ENCODE peak calls at places on chromosome 20, in six cellular contexts. L is HCT116, X is HepG2, J is K562, P is H1, S is GM12878. M is an unnamed sample.
A peak's percentile ranks its signal among the peaks of the same experiment; 100 is the strongest.

GRCh38 chr20:5078399-5078958 is 41.3 kb downstream of the PCNA start:
- DNase-seq in L (no peak), X (peak; percentile 60), J (peak; percentile 38), P (no peak), S (peak; percentile 98), M (no peak)

GRCh38 chr20:47175501-47175900 is 181.0 kb downstream of the ZMYND8 start:
- DNase-seq in L (no peak), X (no peak), J (no peak), P (no peak), S (no peak), M (no peak)

GRCh38 chr20:6122111-6122872 is 538 bp downstream of the FERMT1 start:
- DNase-seq in L (no peak), X (peak; percentile 32), J (no peak), P (no peak), S (no peak), M (peak; percentile 67)

GRCh38 chr20:64238115-64238825 is 17.3 kb upstream of the PCMTD2 start:
- DNase-seq in L (no peak), X (peak; percentile 88), J (no peak), P (no peak), S (no peak), M (no peak)

GRCh38 chr20:11810316-11811130 is 107.2 kb upstream of the BTBD3 start:
- DNase-seq in L (no peak), X (no peak), J (no peak), P (no peak), S (no peak), M (no peak)

GRCh38 chr20:44407402-44408184 is 52.1 kb downstream of the HNF4A start:
- DNase-seq in L (peak; percentile 80), X (no peak), J (peak; percentile 88), P (no peak), S (no peak), M (peak; percentile 44)

GRCh38 chr20:20744170-20744725 is 31.8 kb upstream of the RALGAPA2 start:
- DNase-seq in L (no peak), X (peak; percentile 40), J (no peak), P (no peak), S (no peak), M (no peak)

GRCh38 chr20:1440024-1440423 is 26.6 kb downstream of the NSFL1C start:
- DNase-seq in L (peak; percentile 26), X (peak; percentile 61), J (peak; percentile 36), P (peak; percentile 50), S (no peak), M (no peak)

GRCh38 chr20:48339147-48339985 is 488.4 kb downstream of the PREX1 start:
- DNase-seq in L (no peak), X (no peak), J (no peak), P (no peak), S (peak; percentile 63), M (no peak)

GRCh38 chr20:1702288-1702687 is 44.7 kb upstream of the SIRPG start:
- DNase-seq in L (no peak), X (no peak), J (no peak), P (no peak), S (no peak), M (no peak)

GRCh38 chr20:42179768-42180167 is 561.6 kb upstream of the CHD6 start:
- DNase-seq in L (no peak), X (no peak), J (no peak), P (no peak), S (no peak), M (no peak)

GRCh38 chr20:14617123-14617522 is 279.7 kb upstream of the FLRT3 start:
- DNase-seq in L (no peak), X (no peak), J (no peak), P (no peak), S (no peak), M (no peak)

GRCh38 chr20:17273711-17274110 is 46.9 kb downstream of the PCSK2 start:
- DNase-seq in L (no peak), X (no peak), J (no peak), P (no peak), S (no peak), M (no peak)

GRCh38 chr20:3273371-3273770 is 34.4 kb upstream of the SLC4A11 start:
- DNase-seq in L (no peak), X (no peak), J (no peak), P (no peak), S (no peak), M (no peak)

GRCh38 chr20:1860446-1860845 is 34.8 kb upstream of the SIRPA start:
- DNase-seq in L (no peak), X (no peak), J (no peak), P (no peak), S (no peak), M (no peak)

GRCh38 chr20:33071198-33071597 is 8.2 kb upstream of the BPIFB4 start:
- DNase-seq in L (no peak), X (no peak), J (no peak), P (no peak), S (no peak), M (no peak)

GRCh38 chr20:40961686-40962640 is 66.7 kb upstream of the TOP1 start:
- DNase-seq in L (no peak), X (no peak), J (no peak), P (no peak), S (no peak), M (no peak)

GRCh38 chr20:21106171-21106694 is at the start of gene LINC00237:
- DNase-seq in L (no peak), X (no peak), J (no peak), P (no peak), S (no peak), M (no peak)

GRCh38 chr20:33278700-33279099 is 4.3 kb upstream of the BPIFB1 start:
- DNase-seq in L (no peak), X (no peak), J (no peak), P (no peak), S (no peak), M (no peak)

GRCh38 chr20:20430066-20430465 is 62.2 kb downstream of the INSM1 start:
- DNase-seq in L (no peak), X (no peak), J (no peak), P (no peak), S (no peak), M (no peak)

GRCh38 chr20:47481330-47482216 is 20.1 kb upstream of the NCOA3 start:
- DNase-seq in L (no peak), X (no peak), J (no peak), P (no peak), S (no peak), M (no peak)

GRCh38 chr20:21503345-21503744 is 10.5 kb downstream of the NKX2-2 start:
- DNase-seq in L (no peak), X (no peak), J (no peak), P (no peak), S (peak; percentile 60), M (no peak)

GRCh38 chr20:37185681-37186080 is 6.3 kb upstream of the MROH8 start:
- DNase-seq in L (no peak), X (no peak), J (no peak), P (no peak), S (no peak), M (peak; percentile 15)

GRCh38 chr20:4226330-4227084 is 211.1 kb upstream of the RNF24 start:
- DNase-seq in L (no peak), X (no peak), J (no peak), P (no peak), S (no peak), M (no peak)

GRCh38 chr20:63521602-63522001 is 1.0 kb downstream of the PPDPF start:
- DNase-seq in L (no peak), X (no peak), J (peak; percentile 52), P (no peak), S (no peak), M (no peak)

GRCh38 chr20:64131406-64131805 is 24.0 kb upstream of the NPBWR2 start:
- DNase-seq in L (no peak), X (peak; percentile 60), J (no peak), P (no peak), S (no peak), M (no peak)

GRCh38 chr20:23404196-23404595 is 17.1 kb downstream of the NAPB start:
- DNase-seq in L (no peak), X (peak; percentile 54), J (no peak), P (no peak), S (no peak), M (no peak)

GRCh38 chr20:36526521-36527011 is 14.8 kb upstream of the MYL9 start:
- DNase-seq in L (no peak), X (no peak), J (no peak), P (no peak), S (no peak), M (no peak)

GRCh38 chr20:64077876-64078551 is 1.3 kb downstream of the RGS19 start:
- DNase-seq in L (no peak), X (no peak), J (no peak), P (no peak), S (no peak), M (no peak)

DNA sequence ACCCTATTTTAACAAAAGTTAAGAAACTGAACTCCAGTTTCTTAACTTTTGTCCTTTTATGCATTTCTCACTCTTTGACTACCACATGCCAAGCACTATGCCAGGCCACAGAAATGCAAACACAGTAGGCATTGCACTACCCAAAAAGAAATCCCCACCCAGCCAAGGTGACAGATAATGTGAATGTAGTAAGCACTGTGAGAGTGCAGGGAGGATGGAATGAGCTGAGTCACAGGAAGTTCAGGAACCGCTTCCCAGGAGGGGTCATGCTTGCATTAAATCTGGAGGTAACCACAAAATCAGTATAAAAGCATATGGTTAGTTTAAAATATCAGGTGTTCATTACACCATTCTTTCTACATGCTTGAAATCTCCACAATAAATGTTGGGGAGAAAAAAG is 20.1 kb upstream of the FAM83C start:
- DNase-seq in L (peak; percentile 62), X (peak; percentile 54), J (no peak), P (no peak), S (peak; percentile 7), M (no peak)
- TF ChIP-seq JUND in L (no peak), X (no peak), J (no peak), P (no peak), S (no peak), M (no peak)

GRCh38 chr20:61874421-61875068 is 191.1 kb downstream of the TAF4 start:
- DNase-seq in L (peak; percentile 32), X (peak; percentile 25), J (peak; percentile 32), P (peak; percentile 36), S (no peak), M (peak; percentile 90)
- TF ChIP-seq JUND in L (no peak), X (no peak), J (no peak), P (no peak), S (no peak), M (no peak)

GRCh38 chr20:18984238-18985200 is 170.9 kb downstream of the SCP2D1 start:
- DNase-seq in L (no peak), X (no peak), J (peak; percentile 27), P (no peak), S (no peak), M (no peak)
- TF ChIP-seq JUND in L (no peak), X (no peak), J (no peak), P (no peak), S (no peak), M (no peak)

GRCh38 chr20:50260480-50261221 is 70.0 kb downstream of the CEBPB start:
- DNase-seq in L (no peak), X (no peak), J (peak; percentile 33), P (no peak), S (no peak), M (no peak)
- TF ChIP-seq JUND in L (no peak), X (no peak), J (no peak), P (no peak), S (no peak), M (no peak)

DNA sequence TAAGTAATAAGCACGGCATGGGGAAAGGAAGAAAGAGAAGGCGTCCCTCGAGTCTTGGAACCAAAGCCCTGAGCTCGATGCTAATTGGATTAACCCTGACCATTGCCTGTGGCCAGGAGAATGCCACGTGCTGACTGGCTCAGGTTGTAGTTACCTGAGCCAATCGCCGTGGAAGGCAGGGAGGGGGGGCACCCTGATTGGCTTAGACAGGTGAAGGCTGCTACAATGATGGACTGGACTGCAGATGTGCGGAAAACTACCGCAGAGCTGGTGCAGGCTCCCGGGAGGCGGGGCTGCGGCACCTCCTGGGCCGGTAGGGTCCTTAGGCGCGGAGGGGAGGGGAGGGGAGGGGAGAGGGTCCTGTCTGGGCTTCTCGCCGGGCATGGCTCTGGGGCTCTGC is 121.3 kb downstream of the TFAP2C start:
- DNase-seq in L (peak; percentile 10), X (no peak), J (no peak), P (peak; percentile 54), S (no peak), M (no peak)
- TF ChIP-seq JUND in L (no peak), X (no peak), J (no peak), P (no peak), S (no peak), M (no peak)